ENCODE peak calls at places on chromosomes 3 and 15, in ten cellular contexts. One of them, this sample, is unnamed.
A peak's percentile ranks its signal among the peaks of the same experiment; 100 is the strongest.

GRCh38 chr3:133301731-133302130 is 98.1 kb upstream of the BFSP2 start:
- DNase-seq in GM13976: no peak
- DNase-seq in epithelial cell of esophagus: no peak
- DNase-seq in thoracic aorta: no peak
- DNase-seq in activated CD4-positive, CD25-positive, alpha-beta regulatory T cell treated with anti-CD3 and anti-CD28 coated beads, Interleukin-2, amount 50 U/mL, for 72 hours: no peak
- DNase-seq in pancreas: no peak
- DNase-seq in AG04450: no peak
- DNase-seq in activated T-cell treated with anti-CD3 and anti-CD28 coated beads, Interleukin-2, amount 50 U/mL, for 72 hours: no peak
- DNase-seq in AG04449: no peak
- DNase-seq in GM19239: no peak
- DNase-seq in this sample: peak; percentile 11

GRCh38 chr3:185215873-185216586 is 37.8 kb downstream of the EHHADH start:
- DNase-seq in GM13976: peak; percentile 28
- DNase-seq in epithelial cell of esophagus: peak; percentile 53
- DNase-seq in thoracic aorta: no peak
- DNase-seq in activated CD4-positive, CD25-positive, alpha-beta regulatory T cell treated with anti-CD3 and anti-CD28 coated beads, Interleukin-2, amount 50 U/mL, for 72 hours: no peak
- DNase-seq in pancreas: no peak
- DNase-seq in AG04450: no peak
- DNase-seq in activated T-cell treated with anti-CD3 and anti-CD28 coated beads, Interleukin-2, amount 50 U/mL, for 72 hours: no peak
- DNase-seq in AG04449: no peak
- DNase-seq in GM19239: no peak
- DNase-seq in this sample: peak; percentile 15

GRCh38 chr15:80514071-80514780 is 110.0 kb downstream of the ARNT2 start:
- DNase-seq in GM13976: no peak
- DNase-seq in epithelial cell of esophagus: no peak
- DNase-seq in thoracic aorta: no peak
- DNase-seq in activated CD4-positive, CD25-positive, alpha-beta regulatory T cell treated with anti-CD3 and anti-CD28 coated beads, Interleukin-2, amount 50 U/mL, for 72 hours: no peak
- DNase-seq in pancreas: no peak
- DNase-seq in AG04450: no peak
- DNase-seq in activated T-cell treated with anti-CD3 and anti-CD28 coated beads, Interleukin-2, amount 50 U/mL, for 72 hours: no peak
- DNase-seq in AG04449: peak; percentile 67
- DNase-seq in GM19239: no peak
- DNase-seq in this sample: no peak

GRCh38 chr3:100981546-100981945 is 11.7 kb downstream of the ABI3BP start:
- DNase-seq in GM13976: no peak
- DNase-seq in epithelial cell of esophagus: no peak
- DNase-seq in thoracic aorta: no peak
- DNase-seq in activated CD4-positive, CD25-positive, alpha-beta regulatory T cell treated with anti-CD3 and anti-CD28 coated beads, Interleukin-2, amount 50 U/mL, for 72 hours: no peak
- DNase-seq in pancreas: no peak
- DNase-seq in AG04450: no peak
- DNase-seq in activated T-cell treated with anti-CD3 and anti-CD28 coated beads, Interleukin-2, amount 50 U/mL, for 72 hours: no peak
- DNase-seq in AG04449: no peak
- DNase-seq in GM19239: no peak
- DNase-seq in this sample: no peak

GRCh38 chr3:42159706-42160472 is 68.7 kb downstream of the TRAK1 start:
- DNase-seq in GM13976: peak; percentile 70
- DNase-seq in epithelial cell of esophagus: peak; percentile 76
- DNase-seq in thoracic aorta: no peak
- DNase-seq in activated CD4-positive, CD25-positive, alpha-beta regulatory T cell treated with anti-CD3 and anti-CD28 coated beads, Interleukin-2, amount 50 U/mL, for 72 hours: no peak
- DNase-seq in pancreas: peak; percentile 68
- DNase-seq in AG04450: no peak
- DNase-seq in activated T-cell treated with anti-CD3 and anti-CD28 coated beads, Interleukin-2, amount 50 U/mL, for 72 hours: peak; percentile 28
- DNase-seq in AG04449: no peak
- DNase-seq in GM19239: peak; percentile 44
- DNase-seq in this sample: peak; percentile 88

GRCh38 chr3:71210257-71211002 is 373.1 kb downstream of the FOXP1 start:
- DNase-seq in GM13976: no peak
- DNase-seq in epithelial cell of esophagus: peak; percentile 53
- DNase-seq in thoracic aorta: no peak
- DNase-seq in activated CD4-positive, CD25-positive, alpha-beta regulatory T cell treated with anti-CD3 and anti-CD28 coated beads, Interleukin-2, amount 50 U/mL, for 72 hours: no peak
- DNase-seq in pancreas: no peak
- DNase-seq in AG04450: no peak
- DNase-seq in activated T-cell treated with anti-CD3 and anti-CD28 coated beads, Interleukin-2, amount 50 U/mL, for 72 hours: no peak
- DNase-seq in AG04449: no peak
- DNase-seq in GM19239: no peak
- DNase-seq in this sample: no peak

GRCh38 chr15:64070965-64071851 is 22.4 kb downstream of the CIAO2A start:
- DNase-seq in GM13976: no peak
- DNase-seq in epithelial cell of esophagus: peak; percentile 82
- DNase-seq in thoracic aorta: peak; percentile 13
- DNase-seq in activated CD4-positive, CD25-positive, alpha-beta regulatory T cell treated with anti-CD3 and anti-CD28 coated beads, Interleukin-2, amount 50 U/mL, for 72 hours: no peak
- DNase-seq in pancreas: peak; percentile 60
- DNase-seq in AG04450: peak; percentile 39
- DNase-seq in activated T-cell treated with anti-CD3 and anti-CD28 coated beads, Interleukin-2, amount 50 U/mL, for 72 hours: no peak
- DNase-seq in AG04449: peak; percentile 38
- DNase-seq in GM19239: no peak
- DNase-seq in this sample: no peak

GRCh38 chr3:186432189-186432588 is 70.2 kb upstream of the DGKG start:
- DNase-seq in GM13976: no peak
- DNase-seq in epithelial cell of esophagus: peak; percentile 45
- DNase-seq in thoracic aorta: no peak
- DNase-seq in activated CD4-positive, CD25-positive, alpha-beta regulatory T cell treated with anti-CD3 and anti-CD28 coated beads, Interleukin-2, amount 50 U/mL, for 72 hours: no peak
- DNase-seq in pancreas: no peak
- DNase-seq in AG04450: no peak
- DNase-seq in activated T-cell treated with anti-CD3 and anti-CD28 coated beads, Interleukin-2, amount 50 U/mL, for 72 hours: peak; percentile 20
- DNase-seq in AG04449: no peak
- DNase-seq in GM19239: no peak
- DNase-seq in this sample: no peak

This sample was measured in OCI-LY7.